ENCODE peak calls at places on chromosome 18, in six cellular contexts. H is astrocyte, J is fibroblast of mammary gland, M is AG09309, F is H1, R is fibroblast of lung. L is an unnamed sample.

GRCh38 chr18:7856733-7857132 is 289.6 kb downstream of the PTPRM start:
- DNase-seq in H (peak; percentile 67), J (no peak), M (no peak), F (no peak), R (peak; percentile 73), L (no peak)

GRCh38 chr18:61898576-61899205 is 5.9 kb upstream of the RNF152 start:
- DNase-seq in H (no peak), J (no peak), M (no peak), F (no peak), R (no peak), L (peak; percentile 99)

GRCh38 chr18:58863539-58864145 is 1.0 kb upstream of the ZNF532 start:
- DNase-seq in H (no peak), J (no peak), M (no peak), F (no peak), R (peak; percentile 46), L (no peak)

GRCh38 chr18:73717570-73717969 is 430.1 kb downstream of the FBXO15 start:
- DNase-seq in H (peak; percentile 20), J (peak; percentile 42), M (no peak), F (no peak), R (peak; percentile 34), L (no peak)

GRCh38 chr18:43935051-43935412 is 657.7 kb upstream of the SYT4 start:
- DNase-seq in H (peak; percentile 64), J (peak; percentile 95), M (peak; percentile 87), F (no peak), R (peak; percentile 63), L (no peak)

GRCh38 chr18:75407468-75408437 is 19.8 kb downstream of the SMIM21 start:
- DNase-seq in H (peak; percentile 30), J (peak; percentile 77), M (no peak), F (no peak), R (peak; percentile 46), L (peak; percentile 67)

GRCh38 chr18:9637036-9637767 is 22.8 kb upstream of the PPP4R1 start:
- DNase-seq in H (peak; percentile 78), J (peak; percentile 37), M (no peak), F (no peak), R (peak; percentile 79), L (no peak)

GRCh38 chr18:50624981-50625380 is 65.1 kb downstream of the MAPK4 start:
- DNase-seq in H (no peak), J (no peak), M (no peak), F (no peak), R (no peak), L (no peak)

GRCh38 chr18:72075040-72075439 is 469.1 kb downstream of the CBLN2 start:
- DNase-seq in H (no peak), J (no peak), M (no peak), F (no peak), R (no peak), L (no peak)

GRCh38 chr18:58541789-58542425 is 87.0 kb downstream of the ALPK2 start:
- DNase-seq in H (peak; percentile 100), J (peak; percentile 98), M (peak; percentile 93), F (no peak), R (peak; percentile 100), L (no peak)

GRCh38 chr18:73752546-73752945 is 395.1 kb downstream of the FBXO15 start:
- DNase-seq in H (peak; percentile 73), J (peak; percentile 83), M (peak; percentile 40), F (no peak), R (peak; percentile 82), L (no peak)

GRCh38 chr18:5424903-5425302 is 118.9 kb downstream of the EPB41L3 start:
- DNase-seq in H (peak; percentile 36), J (peak; percentile 64), M (no peak), F (no peak), R (peak; percentile 38), L (no peak)
- TF ChIP-seq CTCF in H (peak; percentile 66), J (peak; percentile 61), M (peak; percentile 48), F (peak; percentile 35), R (peak; percentile 25), L (peak; percentile 60)

GRCh38 chr18:48708807-48709206 is 170.0 kb downstream of the CTIF start:
- DNase-seq in H (no peak), J (no peak), M (no peak), F (no peak), R (no peak), L (no peak)

GRCh38 chr18:48709371-48709770 is 170.5 kb downstream of the CTIF start:
- DNase-seq in H (no peak), J (no peak), M (no peak), F (peak; percentile 64), R (no peak), L (no peak)

GRCh38 chr18:48713302-48713701 is 174.5 kb downstream of the CTIF start:
- DNase-seq in H (no peak), J (peak; percentile 78), M (no peak), F (no peak), R (no peak), L (no peak)

GRCh38 chr18:48714873-48715272 is 176.0 kb downstream of the CTIF start:
- DNase-seq in H (no peak), J (no peak), M (no peak), F (no peak), R (no peak), L (no peak)

GRCh38 chr18:48711651-48712486 is 173.0 kb downstream of the CTIF start:
- DNase-seq in H (no peak), J (peak; percentile 60), M (no peak), F (no peak), R (peak; percentile 41), L (no peak)
- TF ChIP-seq CTCF in H (peak; percentile 61), J (peak; percentile 70), M (peak; percentile 71), F (peak; percentile 58), R (peak; percentile 66), L (peak; percentile 8)

GRCh38 chr18:60339018-60339417 is 33.6 kb downstream of the MC4R start:
- DNase-seq in H (no peak), J (no peak), M (no peak), F (no peak), R (no peak), L (no peak)
- TF ChIP-seq CTCF in H (no peak), J (no peak), M (no peak), F (no peak), R (no peak), L (no peak)

GRCh38 chr18:11761553-11761952 is 72.5 kb downstream of the GNAL start:
- DNase-seq in H (no peak), J (no peak), M (no peak), F (no peak), R (no peak), L (no peak)
- TF ChIP-seq CTCF in H (no peak), J (no peak), M (no peak), F (peak; percentile 30), R (no peak), L (no peak)

GRCh38 chr18:26159353-26159752 is 25.7 kb downstream of the PSMA8 start:
- DNase-seq in H (no peak), J (peak; percentile 7), M (no peak), F (no peak), R (no peak), L (no peak)
- TF ChIP-seq CTCF in H (no peak), J (no peak), M (no peak), F (no peak), R (no peak), L (peak; percentile 25)

DNA sequence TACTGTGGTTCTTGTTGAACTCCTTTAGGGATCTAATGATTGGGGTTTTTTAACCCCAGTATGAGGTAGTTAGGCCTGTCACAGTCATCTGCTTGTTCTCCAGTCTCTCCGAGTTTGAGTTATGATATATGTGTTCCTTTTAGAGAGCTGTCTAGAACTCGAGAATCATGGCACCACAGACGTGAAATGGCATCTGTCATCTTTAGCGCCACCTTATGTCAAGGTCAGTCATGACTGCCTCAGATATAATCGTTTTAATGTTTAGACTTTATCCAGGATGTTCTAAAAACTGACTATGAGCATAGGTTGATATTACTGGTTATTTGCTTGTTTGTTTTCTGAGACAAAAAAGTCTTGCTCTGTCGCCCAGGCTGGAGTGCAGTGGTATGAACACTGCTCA is 112.2 kb downstream of the CEP192 start:
- DNase-seq in H (no peak), J (peak; percentile 11), M (no peak), F (no peak), R (no peak), L (no peak)
- TF ChIP-seq CTCF in H (no peak), J (peak; percentile 28), M (no peak), F (peak; percentile 18), R (peak; percentile 3), L (peak; percentile 24)

GRCh38 chr18:111292-112014 is 46.9 kb upstream of the USP14 start:
- DNase-seq in H (peak; percentile 11), J (no peak), M (no peak), F (peak; percentile 85), R (peak; percentile 40), L (peak; percentile 50)
- TF ChIP-seq CTCF in H (no peak), J (no peak), M (no peak), F (no peak), R (no peak), L (no peak)

L was measured in D721Med.